ENCODE peak calls at places on chromosomes 5 and 9, in nine cellular contexts. S is HCT116; R is CD8-positive, alpha-beta T cell; V is brain microvascular endothelial cell; H is endothelial cell of umbilical vein; N is sigmoid colon; T is left ventricle myocardium inferior; O is dorsolateral prefrontal cortex; I is HL-60. X is an unnamed sample. For H3K27me3, the result is how much of the 10 kb centered on the place peaks cover.

GRCh38 chr5:180323929-180324632 is 29.1 kb downstream of the GFPT2 start:
- DNase-seq in N (no peak), S (no peak), R (no peak), T (no peak), O (peak), I (no peak), H (no peak), V (peak), X (no peak)

GRCh38 chr9:137721479-137721878 is 102.7 kb downstream of the EHMT1 start:
- DNase-seq in N (no peak), I (no peak), O (no peak), R (no peak), H (no peak), S (no peak), T (no peak), V (no peak), X (no peak)

GRCh38 chr9:123318192-123318591 is 37.8 kb upstream of the CRB2 start:
- DNase-seq in I (no peak), H (no peak), V (no peak), S (no peak), N (no peak), R (no peak), O (peak), T (no peak), X (no peak)

GRCh38 chr9:93254806-93255519 is 71.0 kb downstream of the WNK2 start:
- DNase-seq in N (peak), O (peak), I (no peak), S (no peak), V (no peak), T (no peak), R (no peak), H (no peak), X (no peak)

GRCh38 chr9:747567-747966 is 93.9 kb upstream of the DMRT1 start:
- DNase-seq in H (no peak), N (no peak), T (no peak), R (no peak), O (no peak), V (no peak), I (no peak), S (no peak), X (no peak)

GRCh38 chr9:134043531-134043988 is 18.3 kb downstream of the BRD3OS start:
- DNase-seq in S (no peak), V (no peak), I (no peak), T (no peak), H (no peak), N (no peak), R (no peak), O (no peak), X (no peak)

GRCh38 chr5:169695919-169696490 is 58.9 kb downstream of the DOCK2 start:
- DNase-seq in N (no peak), V (peak), T (no peak), I (no peak), H (peak), R (no peak), O (no peak), S (peak), X (no peak)

GRCh38 chr9:72193478-72193881 is 44.2 kb downstream of the GDA start:
- DNase-seq in I (peak), T (no peak), H (no peak), O (no peak), R (no peak), V (no peak), N (no peak), S (no peak), X (peak)

GRCh38 chr5:56938858-56939257 is 13.1 kb downstream of the MIER3 start:
- DNase-seq in O (no peak), S (no peak), N (no peak), R (no peak), T (no peak), I (no peak), H (no peak), V (no peak), X (no peak)

DNA sequence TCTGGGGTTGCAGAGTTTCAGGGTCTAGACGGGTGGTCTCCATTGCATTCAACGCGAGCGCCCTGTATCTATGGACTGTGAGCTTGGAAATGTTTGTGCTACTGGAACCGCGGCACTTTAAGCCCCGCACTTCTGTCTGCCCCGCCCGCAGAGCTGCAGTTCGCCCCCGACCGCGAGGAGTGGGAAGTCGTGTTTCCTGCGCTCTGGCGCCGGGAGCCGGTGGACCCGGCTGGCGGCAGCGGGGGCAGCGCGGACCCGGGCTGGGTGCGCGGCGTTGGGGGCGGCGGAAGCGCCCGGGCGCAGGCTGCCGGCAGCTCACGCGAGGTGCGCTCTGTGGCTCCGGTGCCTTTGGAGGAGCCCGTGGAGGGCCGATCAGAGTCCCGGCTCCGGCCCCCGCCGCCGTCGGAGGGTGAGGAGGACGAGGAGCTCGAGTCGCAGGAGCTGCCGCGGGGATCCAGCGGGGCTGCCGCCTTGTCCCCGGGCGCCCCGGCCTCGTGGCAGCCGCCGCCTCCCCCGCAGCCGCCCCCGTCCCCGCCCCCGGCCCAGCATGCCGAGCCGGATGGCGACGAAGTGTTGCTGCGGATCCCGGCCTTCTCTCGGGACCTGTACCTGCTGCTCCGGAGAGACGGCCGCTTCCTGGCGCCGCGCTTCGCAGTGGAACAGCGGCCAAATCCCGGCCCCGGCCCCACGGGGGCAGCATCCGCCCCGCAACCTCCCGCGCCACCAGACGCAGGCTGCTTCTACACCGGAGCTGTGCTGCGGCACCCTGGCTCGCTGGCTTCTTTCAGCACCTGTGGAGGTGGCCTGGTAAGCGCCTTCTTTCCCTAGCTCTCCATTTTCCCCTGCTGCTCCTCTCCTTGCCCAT is 1.1 kb downstream of the ADAMTS19 start:
- DNase-seq in I (peak), T (peak), N (peak), H (peak), R (no peak), V (no peak), O (peak), S (no peak), X (peak)
- H3K27me3 ChIP-seq in I (under half), T (half or more), N (under half), H (half or more), R (under half), V (under half), O (under half), S (under half), X (under half)

GRCh38 chr5:96300986-96301385 is 132.1 kb downstream of the PCSK1 start:
- DNase-seq in H (peak), O (no peak), S (no peak), V (no peak), N (no peak), R (no peak), T (no peak), I (peak), X (no peak)

GRCh38 chr5:96294887-96295209 is 138.2 kb downstream of the PCSK1 start:
- DNase-seq in H (no peak), O (no peak), N (no peak), T (no peak), V (no peak), S (no peak), I (no peak), R (no peak), X (no peak)

GRCh38 chr5:96297290-96297689 is 135.8 kb downstream of the PCSK1 start:
- DNase-seq in R (no peak), T (no peak), I (peak), N (peak), S (no peak), H (no peak), O (no peak), V (peak), X (no peak)

GRCh38 chr5:96293966-96294886 is 138.8 kb downstream of the PCSK1 start:
- DNase-seq in O (no peak), H (peak), I (no peak), R (no peak), S (no peak), T (no peak), N (no peak), V (peak), X (no peak)

GRCh38 chr5:96297867-96298266 is 135.2 kb downstream of the PCSK1 start:
- DNase-seq in N (peak), I (peak), H (no peak), S (no peak), T (no peak), O (no peak), R (no peak), V (peak), X (no peak)
- H3K27ac ChIP-seq in N (no peak), I (peak), H (no peak), S (no peak), T (peak), O (peak), R (no peak), V (peak), X (no peak)

GRCh38 chr9:135144581-135145108 is 57.2 kb downstream of the OLFM1 start:
- DNase-seq in N (no peak), S (no peak), T (no peak), O (no peak), I (no peak), V (no peak), H (no peak), R (no peak), X (no peak)
- H3K27me3 ChIP-seq in N (under half), S (under half), T (half or more), O (under half), I (under half), V (under half), H (under half), R (under half), X (under half)

GRCh38 chr5:32852535-32852934 is 141.4 kb downstream of the NPR3 start:
- DNase-seq in V (peak), N (no peak), O (no peak), T (peak), I (no peak), S (no peak), H (no peak), R (no peak), X (peak)
- H3K27ac ChIP-seq in V (peak), N (no peak), O (no peak), T (no peak), I (no peak), S (no peak), H (no peak), R (no peak), X (no peak)

DNA sequence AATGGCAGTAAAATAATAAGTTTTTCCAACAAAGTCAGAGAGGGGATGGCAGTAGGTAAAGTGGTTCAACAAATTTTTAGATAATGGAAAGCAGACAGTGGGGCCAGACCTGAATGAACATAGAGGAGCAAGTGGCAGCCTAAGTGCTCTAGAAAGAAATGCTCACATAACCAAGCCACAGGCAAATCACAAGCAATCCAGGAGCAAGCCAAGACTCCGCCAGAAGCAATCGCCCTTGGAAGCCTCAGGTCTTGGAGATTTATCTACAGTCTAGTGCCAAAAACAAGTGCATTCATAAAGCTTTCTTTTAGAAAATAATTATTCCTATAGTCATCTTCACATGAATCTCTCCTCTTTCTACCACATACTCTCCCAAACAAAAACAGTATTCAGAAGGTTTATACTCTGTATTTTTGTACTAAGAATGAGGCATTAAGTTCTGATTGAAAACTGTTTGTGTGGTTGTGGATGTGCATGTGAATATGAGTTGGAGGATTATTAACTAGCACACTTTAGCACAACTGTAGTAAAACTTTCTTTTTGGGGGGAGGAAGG is 375.5 kb downstream of the CDH9 start:
- DNase-seq in O (peak), N (no peak), S (no peak), H (no peak), V (no peak), R (no peak), I (no peak), T (no peak), X (no peak)
- H3K27me3 ChIP-seq in O (under half), N (under half), S (under half), H (under half), V (under half), R (under half), I (under half), T (under half), X (under half)

GRCh38 chr5:73825736-73826135 is 199.7 kb downstream of the ARHGEF28 start:
- DNase-seq in O (no peak), H (no peak), I (no peak), S (no peak), V (no peak), N (no peak), T (no peak), R (no peak), X (no peak)
- H3K27ac ChIP-seq in O (no peak), H (no peak), I (no peak), S (no peak), V (peak), N (no peak), T (no peak), R (no peak), X (no peak)